ENCODE peak calls at places on chromosomes 13 and 19, in seven cellular contexts. X is T follicular helper cell, V is thyroid gland, E is lower leg skin, O is NCI-H1930, J is cardiac fibroblast, U is C1 segment of cervical spinal cord. I is an unnamed sample.

GRCh38 chr13:27632214-27632613 is 10.5 kb downstream of the POLR1D start:
- DNase-seq in X (no peak), V (no peak), E (no peak), O (no peak), J (no peak), U (no peak), I (no peak)

GRCh38 chr19:14677464-14677863 is 2.8 kb upstream of the ADGRE3 start:
- DNase-seq in X (no peak), V (no peak), E (no peak), O (no peak), J (no peak), U (no peak), I (no peak)

GRCh38 chr19:58056261-58056660 is 2.8 kb upstream of the ZNF135 start:
- DNase-seq in X (no peak), V (no peak), E (no peak), O (no peak), J (no peak), U (no peak), I (no peak)

GRCh38 chr13:46168818-46169217 is 13.2 kb downstream of the LCP1 start:
- DNase-seq in X (no peak), V (no peak), E (no peak), O (no peak), J (no peak), U (no peak), I (no peak)

GRCh38 chr19:57241181-57241580 is 749 bp downstream of the ZNF805 start:
- DNase-seq in X (no peak), V (no peak), E (no peak), O (no peak), J (peak), U (no peak), I (peak)

GRCh38 chr19:7905859-7906258 is 2.2 kb downstream of the MAP2K7 start:
- DNase-seq in X (no peak), V (no peak), E (no peak), O (no peak), J (no peak), U (no peak), I (no peak)

GRCh38 chr19:46603752-46604241 is 2.7 kb downstream of the CALM3 start:
- DNase-seq in X (no peak), V (no peak), E (peak), O (no peak), J (no peak), U (no peak), I (no peak)

GRCh38 chr13:40764587-40765403 is 6.2 kb downstream of the MRPS31 start:
- DNase-seq in X (no peak), V (no peak), E (no peak), O (no peak), J (no peak), U (no peak), I (no peak)

I was measured in esophagus muscularis mucosa.